ENCODE peak calls at places on chromosomes 5 and 9, in six cellular contexts. H is GM12878, F is HepG2, S is NB4, I is endothelial cell of umbilical vein, E is K562. J is an unnamed sample.

GRCh38 chr5:128695791-128696520 is 157.9 kb upstream of the FBN2 start:
- DNase-seq in F (no peak), I (no peak), S (no peak), E (no peak), H (no peak), J (no peak)

GRCh38 chr9:16705121-16705604 is 165.3 kb downstream of the BNC2 start:
- DNase-seq in S (no peak), E (peak), F (no peak), H (no peak), I (peak), J (peak)

GRCh38 chr5:172768573-172769323 is 2.2 kb downstream of the DUSP1 start:
- DNase-seq in H (no peak), E (no peak), I (peak), F (no peak), S (no peak), J (peak)

GRCh38 chr9:72843525-72844439 is 109.1 kb downstream of the ALDH1A1 start:
- DNase-seq in S (no peak), E (no peak), I (no peak), H (no peak), F (peak), J (peak)

GRCh38 chr9:87569008-87569908 is 71.6 kb downstream of the DAPK1 start:
- DNase-seq in E (no peak), F (peak), I (peak), S (no peak), H (no peak), J (no peak)

GRCh38 chr9:79023134-79023577 is 548.6 kb upstream of the TLE4 start:
- DNase-seq in S (no peak), H (no peak), I (peak), E (no peak), F (no peak), J (peak)

GRCh38 chr9:35649431-35650340 is 1.0 kb downstream of the SIT1 start:
- DNase-seq in I (no peak), H (no peak), F (no peak), E (peak), S (peak), J (no peak)

GRCh38 chr5:134273642-134274361 is 47.9 kb upstream of the PPP2CA start:
- DNase-seq in F (no peak), I (no peak), E (no peak), H (no peak), S (no peak), J (no peak)

GRCh38 chr5:96415897-96416296 is 17.2 kb downstream of the PCSK1 start:
- DNase-seq in F (no peak), I (no peak), S (no peak), E (no peak), H (no peak), J (no peak)

GRCh38 chr5:88829053-88829452 is 53.9 kb downstream of the MEF2C start:
- DNase-seq in E (peak), I (peak), F (no peak), H (no peak), S (peak), J (no peak)

GRCh38 chr5:112479418-112479817 is 60.3 kb upstream of the EPB41L4A start:
- DNase-seq in H (no peak), E (no peak), F (no peak), I (peak), S (no peak), J (no peak)

GRCh38 chr9:127558581-127559246 is 53.4 kb upstream of the STXBP1 start:
- DNase-seq in E (no peak), I (no peak), S (no peak), F (no peak), H (no peak), J (no peak)

GRCh38 chr5:153780876-153781275 is 257.8 kb downstream of the FAM114A2 start:
- DNase-seq in H (no peak), F (no peak), E (no peak), I (no peak), S (no peak), J (no peak)

GRCh38 chr5:9733456-9733855 is 103.3 kb upstream of the TAS2R1 start:
- DNase-seq in S (no peak), H (no peak), E (no peak), F (no peak), I (no peak), J (no peak)

GRCh38 chr9:83339435-83339834 is 198.8 kb downstream of the FRMD3 start:
- DNase-seq in S (no peak), I (no peak), F (no peak), E (no peak), H (no peak), J (no peak)

GRCh38 chr9:88380118-88380517 is 8.1 kb upstream of the SPIN1 start:
- DNase-seq in H (no peak), I (no peak), S (no peak), E (no peak), F (no peak), J (no peak)

GRCh38 chr9:113798062-113799030 is 77.8 kb upstream of the ZNF618 start:
- DNase-seq in F (no peak), I (no peak), S (no peak), H (no peak), E (no peak), J (no peak)

GRCh38 chr5:15901151-15901550 is 278.4 kb downstream of the MARCHF11 start:
- DNase-seq in F (no peak), S (no peak), E (no peak), I (no peak), H (no peak), J (no peak)

GRCh38 chr5:67817652-67818051 is 397.9 kb upstream of the PIK3R1 start:
- DNase-seq in H (no peak), I (no peak), F (no peak), S (no peak), E (no peak), J (no peak)

GRCh38 chr9:96874947-96875459 is 20.7 kb upstream of the ZNF782 start:
- DNase-seq in E (no peak), F (peak), H (peak), S (peak), I (peak), J (peak)
- TF ChIP-seq MYC in E (no peak), F (no peak), H (no peak), S (no peak), I (no peak), J (no peak)

DNA sequence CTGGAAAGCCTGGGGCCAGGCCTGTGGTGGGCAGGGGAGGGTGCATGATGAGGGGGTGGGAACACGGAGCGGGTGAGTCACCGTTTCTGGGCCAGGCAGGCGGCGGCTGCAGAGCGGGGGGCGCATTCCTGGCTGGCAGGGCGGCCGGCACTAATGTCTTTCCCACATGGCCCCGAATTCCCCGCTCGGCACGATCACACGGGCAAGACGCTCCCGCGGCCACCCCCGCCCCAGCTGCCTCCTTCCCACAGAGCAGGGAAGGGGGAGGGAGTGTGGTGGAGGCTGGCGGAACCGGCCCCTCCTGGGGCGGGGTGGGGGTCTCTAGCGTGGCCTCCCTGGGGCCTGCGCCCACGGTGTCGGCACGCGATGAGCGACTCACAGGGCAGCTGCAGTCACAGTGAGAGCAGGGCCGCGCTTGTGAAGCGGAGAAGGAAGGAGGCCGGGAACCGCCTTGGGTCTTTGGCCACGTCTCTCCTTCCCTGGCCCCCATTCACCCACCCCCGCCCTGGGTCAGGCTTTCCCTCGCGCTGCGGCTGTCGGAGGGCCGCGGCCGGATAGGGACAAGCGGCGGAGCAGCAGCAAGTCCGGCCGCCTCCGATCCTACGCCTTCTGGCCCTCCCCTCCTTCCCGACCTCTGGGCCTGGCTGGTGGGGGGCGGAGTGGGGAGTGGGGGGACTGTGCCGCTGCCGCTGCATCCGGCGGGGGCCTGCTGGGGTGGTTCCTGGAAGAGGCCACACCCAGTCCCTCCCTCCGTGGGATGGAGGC is 48.9 kb downstream of the CXXC5 start:
- DNase-seq in I (peak), S (peak), E (peak), H (no peak), F (peak), J (peak)
- TF ChIP-seq MYC in I (no peak), S (no peak), E (peak), H (no peak), F (peak), J (no peak)

DNA sequence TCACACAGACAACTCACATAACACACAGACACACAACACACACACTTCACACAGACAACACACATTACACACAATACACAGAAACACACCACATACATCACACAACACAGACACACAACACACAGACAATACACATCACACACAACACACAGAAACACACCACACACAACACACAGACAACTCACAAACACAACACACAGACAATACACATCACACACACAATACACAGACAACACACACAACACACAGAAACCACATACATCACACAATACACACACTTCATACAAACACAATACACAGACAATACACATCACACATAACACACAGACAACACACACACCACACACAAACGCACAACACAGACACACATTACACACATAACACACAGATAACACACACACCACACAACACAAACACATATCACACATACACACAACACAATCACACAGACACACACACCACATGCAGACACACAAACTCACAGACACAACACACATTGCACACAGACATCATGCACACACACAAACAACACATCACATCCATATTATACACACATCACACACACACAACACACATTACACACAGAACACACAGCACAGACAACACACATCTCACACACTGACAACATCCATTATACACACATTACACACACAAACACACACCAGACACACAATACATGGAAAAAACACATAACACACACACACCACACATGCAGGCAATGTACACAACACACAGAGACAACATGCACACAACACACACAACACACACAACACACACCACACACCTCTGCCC is 4.6 kb upstream of the CCDC187 start:
- DNase-seq in S (no peak), I (no peak), E (no peak), F (no peak), H (no peak), J (no peak)
- TF ChIP-seq MYC in S (no peak), I (no peak), E (no peak), F (no peak), H (no peak), J (no peak)

DNA sequence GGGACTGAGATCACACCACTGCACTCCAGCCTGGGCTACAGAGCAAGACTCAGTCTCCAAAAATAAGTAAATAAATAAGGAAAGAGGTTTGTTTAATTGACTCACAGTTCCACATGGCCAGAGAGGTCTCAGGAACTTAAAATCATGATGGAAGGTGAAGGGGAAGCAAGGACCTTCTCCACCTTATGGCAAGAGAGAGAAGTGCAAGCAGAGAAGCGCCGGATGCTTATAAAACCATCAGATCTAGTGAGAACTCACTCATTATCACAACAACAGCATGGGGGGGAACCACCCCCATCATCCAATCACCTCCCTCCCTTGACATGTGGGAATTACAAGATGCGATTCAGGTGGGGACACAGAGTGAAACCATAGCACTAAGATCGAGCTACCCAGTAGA is 22.8 kb upstream of the RGMB start:
- DNase-seq in I (peak), E (no peak), F (peak), S (peak), H (no peak), J (peak)
- TF ChIP-seq MYC in I (no peak), E (no peak), F (no peak), S (no peak), H (no peak), J (no peak)

DNA sequence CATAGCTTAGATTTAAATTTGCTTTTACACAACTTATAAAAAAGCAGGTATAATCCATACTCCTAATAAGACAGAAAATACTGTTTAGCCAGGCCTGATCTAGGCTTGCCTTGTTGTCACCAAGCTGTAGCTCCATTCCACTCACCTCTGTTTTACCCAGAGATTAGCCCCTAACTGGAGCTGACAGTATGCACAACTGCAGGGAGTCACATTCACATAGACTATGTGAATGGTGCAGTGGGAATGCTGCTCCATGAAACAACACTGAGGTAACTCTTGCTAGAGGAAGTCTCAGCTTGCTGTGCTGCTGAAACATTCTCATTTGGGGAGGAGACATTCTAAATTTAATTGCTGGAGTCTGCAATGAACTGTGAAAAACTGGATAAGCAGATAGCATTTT is 209.1 kb downstream of the TMEM232 start:
- DNase-seq in F (no peak), H (no peak), E (no peak), I (no peak), S (no peak), J (no peak)
- TF ChIP-seq MYC in F (no peak), H (no peak), E (no peak), I (no peak), S (no peak), J (no peak)

GRCh38 chr9:105389789-105390188 is 58.0 kb upstream of the FSD1L start:
- DNase-seq in H (no peak), F (no peak), I (no peak), S (no peak), E (no peak), J (no peak)

GRCh38 chr9:105390901-105391300 is 56.9 kb upstream of the FSD1L start:
- DNase-seq in I (no peak), S (no peak), H (no peak), E (no peak), F (no peak), J (no peak)

GRCh38 chr9:105385372-105385985 is 62.4 kb upstream of the FSD1L start:
- DNase-seq in I (no peak), H (peak), E (no peak), F (no peak), S (peak), J (no peak)
- TF ChIP-seq MYC in I (no peak), H (no peak), E (no peak), F (no peak), S (no peak), J (no peak)

DNA sequence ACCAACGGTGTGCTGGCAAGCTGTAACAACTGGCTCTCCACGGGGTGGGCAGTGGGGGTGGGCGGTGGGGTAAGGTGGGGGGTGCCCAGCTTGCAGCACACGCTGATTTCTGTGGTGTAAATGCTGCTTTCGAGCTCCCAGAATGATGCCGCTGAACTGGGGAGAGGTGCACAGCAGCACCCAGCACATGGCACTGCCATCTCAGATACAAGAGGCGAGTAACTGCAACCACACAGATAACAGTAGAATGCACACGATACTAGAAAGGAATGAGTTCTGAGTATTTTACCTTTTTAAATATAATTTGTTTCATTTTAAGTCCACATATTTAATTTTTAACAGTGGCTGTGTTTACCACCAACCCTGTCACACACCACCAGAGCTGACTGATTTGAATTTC is 87.9 kb downstream of the SEMA4D start:
- DNase-seq in I (no peak), E (no peak), F (no peak), H (no peak), S (no peak), J (no peak)
- TF ChIP-seq MYC in I (no peak), E (no peak), F (no peak), H (no peak), S (no peak), J (no peak)

GRCh38 chr5:115377468-115378217 is 81.2 kb upstream of the CCDC112 start:
- DNase-seq in H (peak), E (no peak), S (no peak), F (no peak), I (peak), J (no peak)
- TF ChIP-seq MYC in H (no peak), E (no peak), S (no peak), F (no peak), I (no peak), J (no peak)

GRCh38 chr5:115605436-115605835 is 3.2 kb upstream of the TICAM2 start:
- DNase-seq in H (no peak), S (no peak), F (no peak), I (no peak), E (no peak), J (no peak)

GRCh38 chr5:115600771-115601170 is 1.5 kb downstream of the TICAM2 start:
- DNase-seq in E (no peak), F (no peak), H (no peak), S (no peak), I (no peak), J (no peak)

GRCh38 chr5:115601709-115602584 is at the start of gene TICAM2:
- DNase-seq in I (peak), H (peak), E (peak), F (no peak), S (peak), J (peak)

GRCh38 chr5:115599924-115600323 is 2.4 kb downstream of the TICAM2 start:
- DNase-seq in H (no peak), I (no peak), E (no peak), S (no peak), F (no peak), J (no peak)

DNA sequence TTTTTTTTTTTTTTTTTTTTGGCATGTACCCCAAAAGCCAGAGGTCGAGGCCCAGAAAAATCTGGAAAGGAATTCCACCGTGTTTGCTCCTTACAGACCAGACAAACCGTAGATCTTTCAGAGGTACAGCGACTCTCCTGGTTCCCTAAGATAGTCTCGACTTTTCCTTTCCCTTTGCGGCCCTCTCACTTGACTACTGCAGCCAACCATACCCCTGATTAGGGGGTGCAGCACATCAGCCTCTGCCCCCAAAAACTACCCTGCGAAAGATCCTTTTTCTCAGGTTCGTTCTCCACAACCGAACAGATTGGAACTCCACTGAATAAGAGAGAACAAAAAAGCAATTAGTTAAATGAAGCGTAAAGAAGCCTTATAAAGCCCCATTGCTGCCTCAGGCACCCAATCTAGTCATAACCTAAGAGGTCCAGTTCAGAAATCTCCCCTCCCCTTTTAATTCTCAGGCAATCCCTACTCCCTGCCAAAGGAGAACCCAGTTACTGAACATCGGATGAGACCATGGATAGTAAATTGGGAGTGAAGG is 376 bp upstream of the TICAM2 start:
- DNase-seq in H (no peak), S (peak), I (no peak), E (no peak), F (no peak), J (no peak)
- TF ChIP-seq MYC in H (no peak), S (no peak), I (no peak), E (no peak), F (no peak), J (no peak)

GRCh38 chr9:15182755-15183154 is 124.3 kb downstream of the TTC39B start:
- DNase-seq in S (no peak), F (no peak), E (no peak), H (no peak), I (no peak), J (no peak)
- TF ChIP-seq MYC in S (no peak), F (no peak), E (no peak), H (no peak), I (no peak), J (no peak)

J was measured in A549.